ENCODE peak calls at places on chromosomes 12 and 14, in seven cellular contexts. One of them, this sample, is unnamed.
A peak's percentile ranks its signal among the peaks of the same experiment; 100 is the strongest.

GRCh38 chr14:53956427-53957201 is at the start of gene BMP4:
- DNase-seq in choroid plexus epithelial cell: no peak
- DNase-seq in mammary epithelial cell: no peak
- DNase-seq in Panc1: no peak
- DNase-seq in kidney epithelial cell: no peak
- DNase-seq in tibial nerve: peak; percentile 62
- DNase-seq in heart left ventricle: peak; percentile 89
- DNase-seq in this sample: no peak

GRCh38 chr14:94139006-94139405 is 9.6 kb upstream of the IFI27L2 start:
- DNase-seq in heart left ventricle: no peak
- DNase-seq in kidney epithelial cell: no peak
- DNase-seq in tibial nerve: no peak
- DNase-seq in choroid plexus epithelial cell: no peak
- DNase-seq in Panc1: no peak
- DNase-seq in mammary epithelial cell: no peak
- DNase-seq in this sample: no peak

GRCh38 chr14:85943187-85943586 is 413.2 kb downstream of the FLRT2 start:
- DNase-seq in heart left ventricle: no peak
- DNase-seq in Panc1: no peak
- DNase-seq in tibial nerve: no peak
- DNase-seq in kidney epithelial cell: no peak
- DNase-seq in mammary epithelial cell: no peak
- DNase-seq in choroid plexus epithelial cell: no peak
- DNase-seq in this sample: no peak

GRCh38 chr12:87368259-87368658 is 660.9 kb downstream of the C12orf50 start:
- DNase-seq in tibial nerve: no peak
- DNase-seq in kidney epithelial cell: no peak
- DNase-seq in choroid plexus epithelial cell: no peak
- DNase-seq in heart left ventricle: no peak
- DNase-seq in Panc1: no peak
- DNase-seq in mammary epithelial cell: no peak
- DNase-seq in this sample: no peak

GRCh38 chr14:77018785-77019184 is 9.7 kb downstream of the IRF2BPL start:
- DNase-seq in Panc1: no peak
- DNase-seq in tibial nerve: no peak
- DNase-seq in kidney epithelial cell: no peak
- DNase-seq in choroid plexus epithelial cell: no peak
- DNase-seq in mammary epithelial cell: no peak
- DNase-seq in heart left ventricle: no peak
- DNase-seq in this sample: no peak

GRCh38 chr12:68264864-68265256 is 11.5 kb upstream of the IL22 start:
- DNase-seq in Panc1: no peak
- DNase-seq in kidney epithelial cell: no peak
- DNase-seq in mammary epithelial cell: peak; percentile 39
- DNase-seq in heart left ventricle: no peak
- DNase-seq in choroid plexus epithelial cell: peak; percentile 95
- DNase-seq in tibial nerve: no peak
- DNase-seq in this sample: no peak

GRCh38 chr14:68784298-68784910 is 8.5 kb downstream of the ZFP36L1 start:
- DNase-seq in choroid plexus epithelial cell: no peak
- DNase-seq in kidney epithelial cell: peak; percentile 97
- DNase-seq in mammary epithelial cell: no peak
- DNase-seq in Panc1: no peak
- DNase-seq in tibial nerve: no peak
- DNase-seq in heart left ventricle: no peak
- DNase-seq in this sample: no peak

GRCh38 chr12:120980800-120981368 is 2.5 kb downstream of the HNF1A start:
- DNase-seq in heart left ventricle: no peak
- DNase-seq in mammary epithelial cell: no peak
- DNase-seq in tibial nerve: no peak
- DNase-seq in choroid plexus epithelial cell: no peak
- DNase-seq in Panc1: no peak
- DNase-seq in kidney epithelial cell: no peak
- DNase-seq in this sample: no peak

GRCh38 chr12:52249511-52250047 is 16.5 kb downstream of the KRT7 start:
- DNase-seq in heart left ventricle: no peak
- DNase-seq in mammary epithelial cell: no peak
- DNase-seq in Panc1: no peak
- DNase-seq in kidney epithelial cell: no peak
- DNase-seq in tibial nerve: no peak
- DNase-seq in choroid plexus epithelial cell: no peak
- DNase-seq in this sample: no peak

GRCh38 chr12:8057839-8058238 is 8.3 kb downstream of the C3AR1 start:
- DNase-seq in mammary epithelial cell: peak; percentile 88
- DNase-seq in heart left ventricle: no peak
- DNase-seq in tibial nerve: no peak
- DNase-seq in kidney epithelial cell: no peak
- DNase-seq in Panc1: no peak
- DNase-seq in choroid plexus epithelial cell: peak; percentile 72
- DNase-seq in this sample: no peak

GRCh38 chr12:7376196-7376595 is 67.8 kb downstream of the CD163L1 start:
- DNase-seq in choroid plexus epithelial cell: peak; percentile 7
- DNase-seq in kidney epithelial cell: no peak
- DNase-seq in Panc1: no peak
- DNase-seq in mammary epithelial cell: no peak
- DNase-seq in heart left ventricle: no peak
- DNase-seq in tibial nerve: no peak
- DNase-seq in this sample: no peak

GRCh38 chr12:53677612-53678133 is 1.8 kb upstream of the ATP5MC2 start:
- DNase-seq in choroid plexus epithelial cell: peak; percentile 27
- DNase-seq in heart left ventricle: no peak
- DNase-seq in Panc1: no peak
- DNase-seq in kidney epithelial cell: no peak
- DNase-seq in tibial nerve: no peak
- DNase-seq in mammary epithelial cell: no peak
- DNase-seq in this sample: no peak
- H3K4me3 ChIP-seq in choroid plexus epithelial cell: peak overlapping the region; percentile 54
- H3K4me3 ChIP-seq in heart left ventricle: peak overlapping the region; percentile 90
- H3K4me3 ChIP-seq in Panc1: no peak overlapping the region
- H3K4me3 ChIP-seq in kidney epithelial cell: no peak overlapping the region
- H3K4me3 ChIP-seq in tibial nerve: peak overlapping the region; percentile 47
- H3K4me3 ChIP-seq in mammary epithelial cell: no peak overlapping the region
- H3K4me3 ChIP-seq in this sample: no peak overlapping the region

GRCh38 chr14:71647086-71647784 is 285.0 kb upstream of the RGS6 start:
- DNase-seq in mammary epithelial cell: peak; percentile 64
- DNase-seq in heart left ventricle: no peak
- DNase-seq in tibial nerve: no peak
- DNase-seq in Panc1: no peak
- DNase-seq in kidney epithelial cell: no peak
- DNase-seq in choroid plexus epithelial cell: no peak
- DNase-seq in this sample: no peak
- TF ChIP-seq CTCF in mammary epithelial cell: no peak
- TF ChIP-seq CTCF in heart left ventricle: no peak
- TF ChIP-seq CTCF in tibial nerve: no peak
- TF ChIP-seq CTCF in Panc1: no peak
- TF ChIP-seq CTCF in kidney epithelial cell: no peak
- TF ChIP-seq CTCF in choroid plexus epithelial cell: no peak
- TF ChIP-seq CTCF in this sample: no peak

GRCh38 chr12:53999596-54000104 is 311 bp upstream of the HOXC9 start:
- DNase-seq in choroid plexus epithelial cell: no peak
- DNase-seq in Panc1: no peak
- DNase-seq in tibial nerve: peak; percentile 84
- DNase-seq in heart left ventricle: no peak
- DNase-seq in mammary epithelial cell: peak; percentile 81
- DNase-seq in kidney epithelial cell: no peak
- DNase-seq in this sample: no peak

GRCh38 chr12:54000774-54001114 is 783 bp downstream of the HOXC9 start:
- DNase-seq in heart left ventricle: no peak
- DNase-seq in kidney epithelial cell: no peak
- DNase-seq in choroid plexus epithelial cell: no peak
- DNase-seq in tibial nerve: no peak
- DNase-seq in mammary epithelial cell: no peak
- DNase-seq in Panc1: no peak
- DNase-seq in this sample: no peak

GRCh38 chr12:54001283-54002187 is 1.6 kb downstream of the HOXC9 start:
- DNase-seq in Panc1: no peak
- DNase-seq in kidney epithelial cell: no peak
- DNase-seq in choroid plexus epithelial cell: no peak
- DNase-seq in heart left ventricle: no peak
- DNase-seq in tibial nerve: no peak
- DNase-seq in mammary epithelial cell: no peak
- DNase-seq in this sample: no peak

GRCh38 chr12:53998900-53999236 is 1.1 kb upstream of the HOXC9 start:
- DNase-seq in mammary epithelial cell: no peak
- DNase-seq in tibial nerve: no peak
- DNase-seq in choroid plexus epithelial cell: no peak
- DNase-seq in Panc1: no peak
- DNase-seq in heart left ventricle: no peak
- DNase-seq in kidney epithelial cell: no peak
- DNase-seq in this sample: no peak

GRCh38 chr12:54000105-54000773 is at the start of gene HOXC9:
- DNase-seq in Panc1: no peak
- DNase-seq in mammary epithelial cell: peak; percentile 46
- DNase-seq in kidney epithelial cell: no peak
- DNase-seq in tibial nerve: no peak
- DNase-seq in choroid plexus epithelial cell: no peak
- DNase-seq in heart left ventricle: no peak
- DNase-seq in this sample: no peak
- H3K4me3 ChIP-seq in Panc1: peak within 1 kb of the TSS; percentile 66
- H3K4me3 ChIP-seq in mammary epithelial cell: peak within 1 kb of the TSS; percentile 95
- H3K4me3 ChIP-seq in kidney epithelial cell: peak within 1 kb of the TSS; percentile 62
- H3K4me3 ChIP-seq in tibial nerve: peak within 1 kb of the TSS; percentile 83
- H3K4me3 ChIP-seq in choroid plexus epithelial cell: no peak within 1 kb of the TSS
- H3K4me3 ChIP-seq in heart left ventricle: peak within 1 kb of the TSS; percentile 27
- H3K4me3 ChIP-seq in this sample: peak within 1 kb of the TSS; percentile 23

GRCh38 chr14:105146181-105146975 is 22.2 kb downstream of the JAG2 start:
- DNase-seq in heart left ventricle: peak; percentile 14
- DNase-seq in choroid plexus epithelial cell: no peak
- DNase-seq in mammary epithelial cell: no peak
- DNase-seq in kidney epithelial cell: no peak
- DNase-seq in tibial nerve: no peak
- DNase-seq in Panc1: no peak
- DNase-seq in this sample: no peak

GRCh38 chr14:105149146-105149781 is 19.3 kb downstream of the JAG2 start:
- DNase-seq in choroid plexus epithelial cell: no peak
- DNase-seq in mammary epithelial cell: no peak
- DNase-seq in tibial nerve: no peak
- DNase-seq in Panc1: no peak
- DNase-seq in heart left ventricle: no peak
- DNase-seq in kidney epithelial cell: no peak
- DNase-seq in this sample: no peak

GRCh38 chr14:105148604-105149145 is 19.9 kb downstream of the JAG2 start:
- DNase-seq in tibial nerve: no peak
- DNase-seq in choroid plexus epithelial cell: no peak
- DNase-seq in mammary epithelial cell: no peak
- DNase-seq in heart left ventricle: no peak
- DNase-seq in Panc1: no peak
- DNase-seq in kidney epithelial cell: no peak
- DNase-seq in this sample: no peak

GRCh38 chr14:105146976-105147700 is 21.4 kb downstream of the JAG2 start:
- DNase-seq in mammary epithelial cell: no peak
- DNase-seq in choroid plexus epithelial cell: no peak
- DNase-seq in Panc1: no peak
- DNase-seq in kidney epithelial cell: no peak
- DNase-seq in tibial nerve: no peak
- DNase-seq in heart left ventricle: no peak
- DNase-seq in this sample: no peak

DNA sequence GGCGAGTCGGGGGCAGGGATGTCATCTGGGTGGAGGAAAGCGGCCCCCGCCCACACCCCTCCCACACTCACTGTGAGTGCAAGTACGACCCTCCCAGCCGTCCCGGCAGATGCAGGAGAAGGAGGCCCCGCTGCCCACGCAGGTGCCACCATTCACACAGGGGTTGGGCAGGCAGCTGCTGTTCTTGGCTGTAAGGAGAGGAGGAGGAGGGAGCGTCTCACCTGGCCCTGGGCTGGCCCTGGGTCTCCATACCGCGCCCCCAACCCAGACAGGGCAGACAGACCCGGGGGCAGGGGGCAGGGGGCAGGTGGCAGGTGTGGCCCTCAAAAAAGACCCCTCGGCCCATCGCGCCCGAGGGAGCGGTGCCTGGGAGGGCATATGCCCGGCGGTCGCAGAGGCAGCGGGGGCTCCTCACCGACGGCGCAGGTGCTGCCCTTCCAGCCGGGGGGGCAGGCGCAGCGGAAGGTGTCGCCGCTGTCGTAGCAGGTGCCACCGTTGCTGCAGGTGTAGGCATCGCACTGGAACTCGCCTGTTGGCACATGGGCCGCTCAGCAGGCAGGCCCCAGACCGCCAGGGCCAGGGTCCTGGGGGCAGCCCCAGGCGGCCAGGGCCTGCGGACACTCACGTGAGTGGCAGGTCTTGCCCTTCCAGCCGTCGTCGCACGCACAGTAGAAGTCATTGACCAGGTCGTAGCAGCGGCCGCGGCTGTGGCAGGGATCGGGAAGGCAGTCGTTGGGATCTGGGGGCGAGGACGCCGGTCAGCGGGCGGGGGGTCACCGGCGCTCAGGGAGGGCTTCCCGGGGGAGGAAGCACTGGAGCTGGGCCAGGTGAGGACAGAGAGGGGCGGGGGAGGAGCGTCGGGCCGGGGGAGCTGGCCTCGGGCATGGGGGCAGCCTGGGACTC is 20.6 kb downstream of the JAG2 start:
- DNase-seq in choroid plexus epithelial cell: no peak
- DNase-seq in tibial nerve: no peak
- DNase-seq in heart left ventricle: no peak
- DNase-seq in Panc1: no peak
- DNase-seq in mammary epithelial cell: no peak
- DNase-seq in kidney epithelial cell: no peak
- DNase-seq in this sample: no peak
- TF ChIP-seq CTCF in choroid plexus epithelial cell: no peak
- TF ChIP-seq CTCF in tibial nerve: no peak
- TF ChIP-seq CTCF in heart left ventricle: no peak
- TF ChIP-seq CTCF in Panc1: no peak
- TF ChIP-seq CTCF in mammary epithelial cell: no peak
- TF ChIP-seq CTCF in kidney epithelial cell: no peak
- TF ChIP-seq CTCF in this sample: no peak

GRCh38 chr12:46661161-46661845 is 164.5 kb downstream of the SLC38A4 start:
- DNase-seq in tibial nerve: peak; percentile 73
- DNase-seq in heart left ventricle: peak; percentile 29
- DNase-seq in Panc1: peak; percentile 87
- DNase-seq in choroid plexus epithelial cell: peak; percentile 97
- DNase-seq in mammary epithelial cell: peak; percentile 75
- DNase-seq in kidney epithelial cell: peak; percentile 55
- DNase-seq in this sample: peak; percentile 57
- H3K4me3 ChIP-seq in tibial nerve: no peak overlapping the region
- H3K4me3 ChIP-seq in heart left ventricle: no peak overlapping the region
- H3K4me3 ChIP-seq in Panc1: no peak overlapping the region
- H3K4me3 ChIP-seq in choroid plexus epithelial cell: no peak overlapping the region
- H3K4me3 ChIP-seq in mammary epithelial cell: no peak overlapping the region
- H3K4me3 ChIP-seq in kidney epithelial cell: no peak overlapping the region
- H3K4me3 ChIP-seq in this sample: no peak overlapping the region

GRCh38 chr12:3330976-3331375 is 160.0 kb upstream of the PRMT8 start:
- DNase-seq in choroid plexus epithelial cell: no peak
- DNase-seq in kidney epithelial cell: no peak
- DNase-seq in Panc1: no peak
- DNase-seq in tibial nerve: no peak
- DNase-seq in mammary epithelial cell: no peak
- DNase-seq in heart left ventricle: no peak
- DNase-seq in this sample: no peak
- TF ChIP-seq CTCF in choroid plexus epithelial cell: no peak
- TF ChIP-seq CTCF in kidney epithelial cell: no peak
- TF ChIP-seq CTCF in Panc1: no peak
- TF ChIP-seq CTCF in tibial nerve: no peak
- TF ChIP-seq CTCF in mammary epithelial cell: no peak
- TF ChIP-seq CTCF in heart left ventricle: no peak
- TF ChIP-seq CTCF in this sample: no peak